ENCODE peak calls at places on chromosomes 3 and 15, in ten cellular contexts. K is transverse colon, D is IMR-90, O is aorta, P is tibial artery, Z is GM06990, E is fibroblast of lung, T is left ventricle myocardium inferior, X is keratinocyte, J is heart right ventricle. Q is an unnamed sample. For H3K27me3, the result is how much of the 10 kb centered on the place peaks cover.

GRCh38 chr3:62237296-62237948 is 135.9 kb downstream of the FEZF2 start:
- DNase-seq in K (no peak), D (no peak), O (no peak), P (no peak), Z (no peak), E (no peak), T (no peak), X (no peak), J (peak), Q (no peak)

GRCh38 chr3:141335531-141336042 is 32.7 kb upstream of the ZBTB38 start:
- DNase-seq in K (no peak), D (peak), O (no peak), P (no peak), Z (no peak), E (no peak), T (no peak), X (no peak), J (no peak), Q (no peak)

GRCh38 chr15:99566157-99566900 is 545 bp downstream of the MEF2A start:
- DNase-seq in K (peak), D (no peak), O (peak), P (peak), Z (peak), E (peak), T (peak), X (no peak), J (peak), Q (peak)

GRCh38 chr3:126456211-126456610 is 19.5 kb downstream of the ZXDC start:
- DNase-seq in K (no peak), D (no peak), O (no peak), P (no peak), Z (no peak), E (no peak), T (no peak), X (no peak), J (no peak), Q (no peak)

GRCh38 chr15:79724312-79724711 is 172.5 kb downstream of the MTHFS start:
- DNase-seq in K (no peak), D (peak), O (no peak), P (no peak), Z (no peak), E (peak), T (no peak), X (no peak), J (no peak), Q (no peak)

GRCh38 chr15:68683551-68683950 is 104.8 kb downstream of the CORO2B start:
- DNase-seq in K (no peak), D (no peak), O (no peak), P (peak), Z (no peak), E (no peak), T (no peak), X (no peak), J (no peak), Q (no peak)

GRCh38 chr15:90345859-90346258 is 6.2 kb upstream of the ZNF774 start:
- DNase-seq in K (no peak), D (no peak), O (peak), P (no peak), Z (no peak), E (no peak), T (no peak), X (no peak), J (no peak), Q (no peak)

GRCh38 chr15:68552344-68552743 is 26.4 kb upstream of the CORO2B start:
- DNase-seq in K (no peak), D (no peak), O (no peak), P (no peak), Z (no peak), E (no peak), T (no peak), X (no peak), J (no peak), Q (no peak)

GRCh38 chr3:44509985-44510360 is 32.5 kb upstream of the ZNF445 start:
- DNase-seq in K (no peak), D (peak), O (no peak), P (no peak), Z (no peak), E (peak), T (no peak), X (no peak), J (no peak), Q (peak)

GRCh38 chr15:42146551-42147430 is 9.6 kb downstream of the PLA2G4F start:
- DNase-seq in K (no peak), D (no peak), O (no peak), P (peak), Z (no peak), E (no peak), T (no peak), X (no peak), J (no peak), Q (no peak)

GRCh38 chr3:48697952-48698351 is 12.2 kb upstream of the NCKIPSD start:
- DNase-seq in K (no peak), D (no peak), O (no peak), P (no peak), Z (no peak), E (no peak), T (no peak), X (no peak), J (no peak), Q (no peak)

GRCh38 chr3:123447416-123447748 is 1.5 kb downstream of the ADCY5 start:
- DNase-seq in K (no peak), D (no peak), O (peak), P (no peak), Z (no peak), E (no peak), T (no peak), X (no peak), J (no peak), Q (peak)
- H3K27me3 ChIP-seq in K (under half), D (half or more), O (under half), P (under half), Z (under half), E (half or more), T (half or more), X (half or more), J (half or more), Q (under half)

GRCh38 chr15:72236381-72237285 is 5.6 kb upstream of the PKM start:
- DNase-seq in K (no peak), D (peak), O (no peak), P (no peak), Z (no peak), E (no peak), T (no peak), X (no peak), J (no peak), Q (no peak)
- H3K27me3 ChIP-seq in K (under half), D (under half), O (under half), P (under half), Z (under half), E (under half), T (under half), X (under half), J (under half), Q (under half)

GRCh38 chr15:45703670-45704328 is 69.0 kb downstream of the SQOR start:
- DNase-seq in K (no peak), D (no peak), O (no peak), P (no peak), Z (no peak), E (no peak), T (no peak), X (no peak), J (no peak), Q (no peak)

GRCh38 chr15:45705510-45706473 is 71.0 kb downstream of the SQOR start:
- DNase-seq in K (peak), D (peak), O (peak), P (peak), Z (peak), E (peak), T (peak), X (peak), J (peak), Q (peak)

GRCh38 chr15:45701108-45701507 is 66.3 kb downstream of the SQOR start:
- DNase-seq in K (no peak), D (no peak), O (no peak), P (no peak), Z (no peak), E (no peak), T (no peak), X (no peak), J (no peak), Q (no peak)

GRCh38 chr15:45702041-45702440 is 67.2 kb downstream of the SQOR start:
- DNase-seq in K (no peak), D (no peak), O (no peak), P (no peak), Z (no peak), E (no peak), T (no peak), X (no peak), J (no peak), Q (peak)

GRCh38 chr15:45704329-45705249 is 69.8 kb downstream of the SQOR start:
- DNase-seq in K (peak), D (peak), O (peak), P (no peak), Z (no peak), E (no peak), T (no peak), X (no peak), J (no peak), Q (no peak)
- H3K27me3 ChIP-seq in K (under half), D (under half), O (under half), P (under half), Z (under half), E (under half), T (under half), X (under half), J (under half), Q (under half)

GRCh38 chr15:60764408-60764963 is 285.5 kb upstream of the ICE2 start:
- DNase-seq in K (no peak), D (no peak), O (no peak), P (no peak), Z (no peak), E (peak), T (no peak), X (no peak), J (no peak), Q (no peak)

GRCh38 chr15:60760646-60761504 is 281.9 kb upstream of the ICE2 start:
- DNase-seq in K (no peak), D (peak), O (no peak), P (no peak), Z (no peak), E (peak), T (no peak), X (no peak), J (no peak), Q (no peak)

GRCh38 chr15:60762167-60762566 is 283.2 kb upstream of the ICE2 start:
- DNase-seq in K (no peak), D (no peak), O (no peak), P (no peak), Z (no peak), E (no peak), T (no peak), X (no peak), J (no peak), Q (no peak)

GRCh38 chr15:60761505-60761845 is 282.5 kb upstream of the ICE2 start:
- DNase-seq in K (no peak), D (no peak), O (no peak), P (no peak), Z (no peak), E (no peak), T (no peak), X (no peak), J (no peak), Q (no peak)

DNA sequence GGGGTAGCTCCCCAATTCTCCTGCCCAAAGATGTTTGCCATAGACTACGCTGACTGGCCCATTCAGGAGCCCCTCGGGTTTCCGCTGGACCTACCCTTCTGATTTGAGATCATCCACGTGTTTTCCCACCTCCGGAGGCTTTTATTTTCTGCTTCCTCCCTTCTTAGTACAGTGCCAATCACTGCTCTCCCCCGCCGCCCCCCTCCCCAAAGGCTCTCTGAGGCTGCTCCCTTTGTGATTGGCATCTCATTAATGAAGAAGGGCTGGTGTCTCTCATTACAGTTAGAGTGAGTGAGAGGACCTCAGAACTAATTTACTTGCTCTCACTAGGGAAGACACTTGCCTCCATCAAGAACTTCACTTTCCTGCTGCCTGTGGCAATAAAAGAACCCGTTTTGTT is 284.7 kb upstream of the ICE2 start:
- DNase-seq in K (no peak), D (no peak), O (no peak), P (no peak), Z (no peak), E (no peak), T (no peak), X (no peak), J (no peak), Q (no peak)
- H3K27me3 ChIP-seq in K (under half), D (under half), O (under half), P (under half), Z (under half), E (under half), T (under half), X (under half), J (under half), Q (under half)

GRCh38 chr15:96355561-96356129 is 25.1 kb downstream of the NR2F2 start:
- DNase-seq in K (no peak), D (no peak), O (peak), P (no peak), Z (no peak), E (no peak), T (no peak), X (no peak), J (no peak), Q (no peak)

GRCh38 chr15:96354731-96355560 is 24.4 kb downstream of the NR2F2 start:
- DNase-seq in K (no peak), D (peak), O (no peak), P (no peak), Z (no peak), E (peak), T (no peak), X (no peak), J (no peak), Q (no peak)

GRCh38 chr15:96353378-96353930 is 23.0 kb downstream of the NR2F2 start:
- DNase-seq in K (no peak), D (no peak), O (no peak), P (no peak), Z (no peak), E (no peak), T (no peak), X (no peak), J (no peak), Q (no peak)

GRCh38 chr15:96352594-96353377 is 22.3 kb downstream of the NR2F2 start:
- DNase-seq in K (no peak), D (peak), O (peak), P (no peak), Z (no peak), E (peak), T (no peak), X (no peak), J (no peak), Q (no peak)

GRCh38 chr15:96353931-96354730 is 23.6 kb downstream of the NR2F2 start:
- DNase-seq in K (no peak), D (peak), O (peak), P (peak), Z (no peak), E (peak), T (peak), X (no peak), J (no peak), Q (peak)
- H3K27me3 ChIP-seq in K (half or more), D (under half), O (under half), P (under half), Z (under half), E (under half), T (half or more), X (under half), J (half or more), Q (under half)

GRCh38 chr15:74785716-74786032 is 3.8 kb downstream of the CSK start:
- DNase-seq in K (no peak), D (no peak), O (no peak), P (no peak), Z (peak), E (no peak), T (no peak), X (no peak), J (no peak), Q (no peak)

GRCh38 chr15:74787251-74788041 is 5.6 kb downstream of the CSK start:
- DNase-seq in K (peak), D (peak), O (peak), P (peak), Z (peak), E (peak), T (peak), X (no peak), J (no peak), Q (no peak)

GRCh38 chr15:74784854-74785715 is 3.2 kb downstream of the CSK start:
- DNase-seq in K (no peak), D (no peak), O (no peak), P (no peak), Z (no peak), E (no peak), T (no peak), X (no peak), J (no peak), Q (no peak)

GRCh38 chr15:74788042-74788715 is 6.3 kb downstream of the CSK start:
- DNase-seq in K (no peak), D (no peak), O (no peak), P (no peak), Z (no peak), E (no peak), T (no peak), X (no peak), J (no peak), Q (no peak)

DNA sequence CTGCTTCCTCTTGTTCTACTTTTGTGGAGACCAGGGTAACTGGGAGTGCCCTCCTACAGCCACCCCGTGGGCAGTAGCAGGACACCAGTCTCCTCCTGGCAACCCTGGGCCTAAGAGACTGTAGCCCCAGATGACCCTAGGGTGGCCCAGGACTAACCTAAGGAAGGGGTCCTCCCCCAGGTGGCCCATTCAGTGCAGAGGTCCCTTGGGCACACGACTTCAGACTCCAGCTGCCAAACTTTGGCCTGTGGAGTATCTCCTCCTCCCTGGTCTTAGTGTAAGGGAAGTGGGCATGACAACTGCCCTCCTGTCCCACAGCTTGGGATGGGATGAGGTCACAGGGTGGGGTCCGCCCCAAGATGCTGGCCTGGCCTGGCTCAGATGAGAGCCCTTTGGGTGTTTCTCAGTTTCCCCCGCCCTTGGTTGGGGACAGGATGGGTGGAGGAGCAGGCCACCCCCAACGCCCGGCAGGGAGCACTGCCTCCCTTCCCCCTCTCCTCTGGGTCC is 4.8 kb downstream of the CSK start:
- DNase-seq in K (no peak), D (no peak), O (peak), P (no peak), Z (peak), E (no peak), T (peak), X (no peak), J (peak), Q (no peak)
- H3K27me3 ChIP-seq in K (under half), D (under half), O (under half), P (under half), Z (under half), E (under half), T (under half), X (under half), J (under half), Q (under half)

GRCh38 chr3:67923796-67924195 is 269.4 kb upstream of the SUCLG2 start:
- DNase-seq in K (no peak), D (no peak), O (no peak), P (no peak), Z (no peak), E (no peak), T (no peak), X (no peak), J (no peak), Q (no peak)

GRCh38 chr3:67916353-67916752 is 261.9 kb upstream of the SUCLG2 start:
- DNase-seq in K (no peak), D (no peak), O (no peak), P (no peak), Z (no peak), E (no peak), T (no peak), X (no peak), J (no peak), Q (no peak)

GRCh38 chr3:67920969-67921368 is 266.6 kb upstream of the SUCLG2 start:
- DNase-seq in K (no peak), D (no peak), O (no peak), P (no peak), Z (no peak), E (no peak), T (no peak), X (no peak), J (no peak), Q (no peak)

GRCh38 chr3:67920311-67920710 is 265.9 kb upstream of the SUCLG2 start:
- DNase-seq in K (no peak), D (no peak), O (no peak), P (no peak), Z (no peak), E (no peak), T (no peak), X (no peak), J (no peak), Q (no peak)
- H3K27me3 ChIP-seq in K (under half), D (under half), O (under half), P (under half), Z (under half), E (under half), T (under half), X (under half), J (under half), Q (under half)